ENCODE peak calls at places on chromosomes 7 and 10, in five cellular contexts. N is fibroblast of pulmonary artery; B is left cardiac atrium; A is naive thymus-derived CD4-positive, alpha-beta T cell; S is A549. R is an unnamed sample.

GRCh38 chr7:7228472-7228871 is 46.1 kb downstream of the C1GALT1 start:
- DNase-seq in B (no peak), N (no peak), A (no peak), S (no peak), R (no peak)

GRCh38 chr7:79692015-79692414 is 238.5 kb upstream of the MAGI2 start:
- DNase-seq in N (peak), A (no peak), B (no peak), S (no peak), R (no peak)

GRCh38 chr10:43197834-43198681 is 59.8 kb downstream of the CSGALNACT2 start:
- DNase-seq in B (peak), S (peak), A (no peak), N (no peak), R (peak)

GRCh38 chr7:92485974-92486373 is 8.2 kb upstream of the ERVW-1 start:
- DNase-seq in N (no peak), B (no peak), S (no peak), A (no peak), R (no peak)

GRCh38 chr10:117320050-117320665 is 55.1 kb downstream of the PDZD8 start:
- DNase-seq in B (no peak), N (peak), S (peak), A (peak), R (no peak)

GRCh38 chr10:91590142-91590903 is 42.5 kb downstream of the PPP1R3C start:
- DNase-seq in S (peak), B (peak), N (peak), A (no peak), R (peak)

GRCh38 chr7:158754746-158755444 is 50.3 kb upstream of the NCAPG2 start:
- DNase-seq in N (peak), A (no peak), B (no peak), S (no peak), R (no peak)

GRCh38 chr10:66964946-66965345 is 39.1 kb downstream of the LRRTM3 start:
- DNase-seq in S (no peak), A (no peak), B (no peak), N (no peak), R (no peak)

GRCh38 chr10:68813554-68813953 is 13.8 kb upstream of the STOX1 start:
- DNase-seq in B (no peak), A (no peak), S (no peak), N (no peak), R (no peak)

GRCh38 chr7:128398016-128398840 is 11.6 kb downstream of the IMPDH1 start:
- DNase-seq in S (peak), A (no peak), N (peak), B (peak), R (peak)

GRCh38 chr7:129244220-129244619 is 19.4 kb downstream of the AHCYL2 start:
- DNase-seq in A (no peak), N (no peak), B (no peak), S (no peak), R (no peak)

GRCh38 chr7:130781346-130781745 is 47.3 kb upstream of the KLF14 start:
- DNase-seq in B (no peak), S (no peak), A (no peak), N (no peak), R (no peak)

GRCh38 chr10:35447693-35448407 is 111.5 kb downstream of the CCNY start:
- DNase-seq in N (peak), B (peak), A (peak), S (peak), R (no peak)

GRCh38 chr7:79968249-79968648 is 166.4 kb upstream of the GNAI1 start:
- DNase-seq in B (no peak), S (no peak), A (no peak), N (no peak), R (no peak)

GRCh38 chr10:114714281-114714741 is 56.2 kb upstream of the ABLIM1 start:
- DNase-seq in B (no peak), N (peak), S (peak), A (no peak), R (no peak)

GRCh38 chr7:70530191-70530590 is 601.8 kb upstream of the GALNT17 start:
- DNase-seq in B (no peak), N (no peak), A (no peak), S (no peak), R (no peak)

GRCh38 chr10:44818721-44819127 is 92.4 kb upstream of the TMEM72 start:
- DNase-seq in S (no peak), B (no peak), A (no peak), N (no peak), R (no peak)

GRCh38 chr7:19747740-19748339 is 25.6 kb downstream of the TMEM196 start:
- DNase-seq in B (no peak), S (peak), A (no peak), N (peak), R (no peak)

GRCh38 chr10:102451105-102451969 is at the start of gene C10orf95:
- DNase-seq in N (no peak), S (no peak), A (no peak), B (no peak), R (no peak)

GRCh38 chr10:60759181-60759580 is 19.1 kb upstream of the CDK1 start:
- DNase-seq in N (no peak), A (no peak), B (no peak), S (no peak), R (no peak)

R was measured in psoas muscle.